ENCODE peak calls at places on chromosomes 4 and X, in four cellular contexts. G, Y, Z and A are unnamed samples.

GRCh38 chrX:152958524-152959465 is 35.1 kb downstream of the PNMA5 start:
- DNase-seq in G (peak; percentile 86), Y (peak; percentile 88), Z (peak; percentile 88), A (peak; percentile 87)

GRCh38 chr4:118058955-118059354 is 24.7 kb downstream of the NDST3 start:
- DNase-seq in G (no peak), Y (no peak), Z (peak; percentile 79), A (no peak)

GRCh38 chr4:11623726-11624037 is 195.0 kb upstream of the HS3ST1 start:
- DNase-seq in G (peak; percentile 34), Y (peak; percentile 15), Z (peak; percentile 65), A (peak; percentile 32)

GRCh38 chr4:7134737-7135388 is 57.5 kb upstream of the SORCS2 start:
- DNase-seq in G (peak; percentile 40), Y (peak; percentile 26), Z (no peak), A (peak; percentile 70)

GRCh38 chrX:135200297-135200696 is 29.1 kb upstream of the CT55 start:
- DNase-seq in G (no peak), Y (no peak), Z (no peak), A (no peak)

GRCh38 chr4:8744083-8744805 is 127.4 kb downstream of the HMX1 start:
- DNase-seq in G (no peak), Y (peak; percentile 1), Z (no peak), A (no peak)

GRCh38 chr4:42627887-42628646 is 28.8 kb downstream of the ATP8A1 start:
- DNase-seq in G (peak; percentile 88), Y (peak; percentile 86), Z (peak; percentile 19), A (no peak)

GRCh38 chr4:53128959-53129358 is 236.9 kb downstream of the SCFD2 start:
- DNase-seq in G (peak; percentile 80), Y (no peak), Z (no peak), A (no peak)

GRCh38 chr4:44928785-44929184 is 202.4 kb upstream of the GNPDA2 start:
- DNase-seq in G (no peak), Y (no peak), Z (no peak), A (no peak)

GRCh38 chr4:7879127-7879526 is 60.5 kb downstream of the AFAP1 start:
- DNase-seq in G (no peak), Y (no peak), Z (no peak), A (no peak)

GRCh38 chr4:150821641-150822040 is 193.4 kb downstream of the LRBA start:
- DNase-seq in G (no peak), Y (no peak), Z (peak; percentile 90), A (no peak)

GRCh38 chr4:87188063-87188462 is 32.4 kb downstream of the KLHL8 start:
- DNase-seq in G (no peak), Y (no peak), Z (no peak), A (no peak)

GRCh38 chr4:152458801-152459302 is 77.0 kb downstream of the FBXW7 start:
- DNase-seq in G (no peak), Y (no peak), Z (no peak), A (no peak)

GRCh38 chrX:42531431-42531830 is 246.5 kb downstream of the PPP1R2C start:
- DNase-seq in G (no peak), Y (no peak), Z (peak; percentile 83), A (no peak)

GRCh38 chr4:156971623-156972369 is at the start of gene PDGFC:
- DNase-seq in G (peak; percentile 68), Y (peak; percentile 80), Z (peak; percentile 80), A (peak; percentile 80)

GRCh38 chrX:74286950-74287349 is 17.0 kb upstream of the ZCCHC13 start:
- DNase-seq in G (no peak), Y (no peak), Z (no peak), A (no peak)

GRCh38 chr4:77586953-77587383 is 18.7 kb upstream of the CXCL13 start:
- DNase-seq in G (no peak), Y (no peak), Z (no peak), A (no peak)

GRCh38 chr4:8050555-8051206 is 107.9 kb downstream of the ABLIM2 start:
- DNase-seq in G (peak; percentile 87), Y (peak; percentile 51), Z (peak; percentile 69), A (peak; percentile 74)

GRCh38 chrX:65720580-65720979 is 53.1 kb downstream of the MSN start:
- DNase-seq in G (peak; percentile 7), Y (no peak), Z (no peak), A (no peak)

GRCh38 chr4:154332681-154333421 is 158.7 kb downstream of the DCHS2 start:
- DNase-seq in G (peak; percentile 5), Y (peak; percentile 20), Z (peak; percentile 69), A (no peak)

GRCh38 chr4:138113819-138114415 is 128.2 kb downstream of the SLC7A11 start:
- DNase-seq in G (no peak), Y (no peak), Z (no peak), A (no peak)

GRCh38 chrX:17930850-17931249 is 69.8 kb upstream of the RAI2 start:
- DNase-seq in G (no peak), Y (no peak), Z (peak; percentile 16), A (no peak)

GRCh38 chrX:94676285-94676684 is 1002.3 kb downstream of the FAM133A start:
- DNase-seq in G (no peak), Y (no peak), Z (peak; percentile 10), A (no peak)

DNA sequence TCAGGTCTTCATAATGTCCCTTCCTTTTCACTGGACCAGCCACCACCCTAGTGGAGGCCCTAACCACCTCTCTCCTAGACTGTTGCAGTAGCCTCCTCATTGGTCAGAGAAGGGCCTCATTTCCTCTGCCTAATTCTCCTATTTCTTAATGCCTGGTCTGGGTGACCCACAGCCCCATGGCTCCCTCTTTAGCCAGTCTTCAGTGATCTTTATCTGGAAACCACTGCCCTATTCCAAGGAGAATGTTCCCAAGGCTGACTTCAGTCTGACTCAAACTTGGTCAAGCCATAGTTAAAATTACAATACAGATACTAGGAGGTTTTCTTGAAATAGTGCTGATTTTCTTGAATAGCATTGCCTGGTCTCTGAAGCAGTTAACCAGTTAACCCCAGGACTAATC is 53.6 kb upstream of the PRPS1 start:
- DNase-seq in G (no peak), Y (no peak), Z (no peak), A (no peak)
- H3K27me3 ChIP-seq in G (no peaks in the 10 kb centered on the region), Y (no peaks in the 10 kb centered on the region), Z (no peaks in the 10 kb centered on the region), A (no peaks in the 10 kb centered on the region)

DNA sequence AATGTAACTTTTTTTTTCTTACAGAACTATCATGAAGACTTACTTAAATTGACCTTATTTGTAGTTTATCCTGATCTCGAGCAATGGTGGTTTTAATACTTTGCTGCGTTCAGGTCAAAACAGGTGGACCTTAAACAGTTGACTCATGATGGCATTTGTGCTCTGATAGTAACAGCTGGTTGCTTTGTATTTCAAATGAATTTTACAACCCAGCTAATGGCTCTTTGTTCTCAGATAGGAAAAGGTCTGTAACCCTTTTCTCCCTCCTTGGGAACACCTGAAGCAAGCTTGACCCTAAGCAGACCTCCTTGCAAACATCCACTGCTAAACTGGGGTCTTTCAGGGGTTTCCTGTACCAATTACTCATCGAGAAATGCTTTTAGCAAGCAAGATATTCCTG is 79.2 kb downstream of the F11 start:
- DNase-seq in G (no peak), Y (no peak), Z (peak; percentile 49), A (no peak)
- H3K27me3 ChIP-seq in G (no peaks in the 10 kb centered on the region), Y (no peaks in the 10 kb centered on the region), Z (peaks cover 8% of the 10 kb centered on the region), A (no peaks in the 10 kb centered on the region)

GRCh38 chrX:25022499-25023325 is 6.9 kb upstream of the ARX start:
- DNase-seq in G (no peak), Y (no peak), Z (no peak), A (no peak)
- H3K27me3 ChIP-seq in G (peaks cover 9% of the 10 kb centered on the region), Y (no peaks in the 10 kb centered on the region), Z (peaks cover 21% of the 10 kb centered on the region), A (peaks cover 4% of the 10 kb centered on the region)

DNA sequence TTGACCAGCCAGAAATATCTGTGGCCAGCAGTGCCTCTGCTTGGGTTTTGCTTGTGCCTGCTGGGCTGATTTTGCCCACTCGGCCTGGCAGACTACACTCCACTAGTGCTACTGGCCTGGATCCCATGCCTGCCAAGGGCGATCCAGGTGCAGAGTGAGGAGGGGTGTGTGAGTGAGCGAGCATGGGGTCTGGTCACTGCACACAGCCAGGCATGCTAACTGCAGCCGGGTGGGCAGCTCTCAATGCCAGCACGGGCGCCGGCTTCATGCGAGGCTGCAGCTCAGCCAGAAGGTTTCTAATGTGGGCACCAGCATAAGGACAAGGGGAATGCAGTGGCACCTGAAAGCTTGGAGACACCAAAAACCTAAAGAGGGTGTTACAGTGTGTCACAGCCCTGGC is 1161.4 kb downstream of the FSTL5 start:
- DNase-seq in G (no peak), Y (no peak), Z (no peak), A (no peak)
- H3K27me3 ChIP-seq in G (no peaks in the 10 kb centered on the region), Y (no peaks in the 10 kb centered on the region), Z (no peaks in the 10 kb centered on the region), A (no peaks in the 10 kb centered on the region)

GRCh38 chr4:133152801-133153526 is 3.9 kb downstream of the PCDH10 start:
- DNase-seq in G (no peak), Y (no peak), Z (peak; percentile 23), A (no peak)
- H3K27me3 ChIP-seq in G (peaks cover 30% of the 10 kb centered on the region), Y (peaks cover 9% of the 10 kb centered on the region), Z (no peaks in the 10 kb centered on the region), A (peaks cover 2% of the 10 kb centered on the region)